ENCODE peak calls at places on chromosome 6, in ten cellular contexts. H is A549; U is NCI-H2171; A is NCI-H1105; J is T-helper 22 cell; S is activated naive CD4-positive, alpha-beta T cell treated with anti-CD3 and anti-CD28 coated beads for 36 hours; F is NCI-H774; G is NCI-H1092; W is putamen; L is Peyer's patch. P is an unnamed sample.

GRCh38 chr6:156686429-156686939 is 90.7 kb upstream of the ARID1B start:
- DNase-seq in U (peak; percentile 86), L (peak; percentile 68), J (no peak), F (peak; percentile 71), G (peak; percentile 76), W (no peak), A (peak; percentile 89), H (peak; percentile 50), S (peak; percentile 59), P (peak; percentile 22)

GRCh38 chr6:109373762-109374161 is 8.5 kb downstream of the CD164 start:
- DNase-seq in G (no peak), L (no peak), A (no peak), U (no peak), F (no peak), W (no peak), J (no peak), S (peak; percentile 74), H (no peak), P (no peak)

GRCh38 chr6:52020961-52021570 is 66.3 kb downstream of the PKHD1 start:
- DNase-seq in A (peak; percentile 18), J (no peak), L (no peak), H (peak; percentile 1), W (peak; percentile 7), U (peak; percentile 1), S (no peak), G (peak; percentile 10), F (peak; percentile 16), P (no peak)

GRCh38 chr6:46796842-46797241 is 3.7 kb downstream of the MEP1A start:
- DNase-seq in U (no peak), L (no peak), G (no peak), A (no peak), W (no peak), H (no peak), J (no peak), F (no peak), S (no peak), P (no peak)

GRCh38 chr6:10995114-10995707 is 48.9 kb downstream of the ELOVL2 start:
- DNase-seq in F (no peak), L (no peak), S (no peak), A (no peak), H (no peak), G (no peak), U (no peak), W (no peak), J (no peak), P (no peak)

GRCh38 chr6:13573669-13574110 is 711 bp upstream of the SIRT5 start:
- DNase-seq in A (no peak), U (no peak), G (no peak), H (peak; percentile 25), S (peak; percentile 15), L (peak; percentile 62), F (no peak), J (no peak), W (peak; percentile 41), P (no peak)

GRCh38 chr6:95230071-95230740 is 347.1 kb upstream of the MANEA start:
- DNase-seq in W (no peak), A (peak; percentile 6), J (no peak), U (no peak), F (no peak), H (no peak), G (no peak), S (no peak), L (no peak), P (no peak)

GRCh38 chr6:170227521-170227983 is 63.3 kb downstream of the DLL1 start:
- DNase-seq in S (no peak), U (no peak), W (no peak), G (no peak), J (no peak), A (no peak), H (no peak), F (no peak), L (no peak), P (no peak)

GRCh38 chr6:3850451-3851203 is 1.5 kb downstream of the FAM50B start:
- DNase-seq in F (no peak), L (no peak), S (peak; percentile 41), W (no peak), J (peak; percentile 8), A (no peak), U (no peak), H (no peak), G (no peak), P (no peak)

GRCh38 chr6:75296811-75297779 is 12.5 kb upstream of the TMEM30A start:
- DNase-seq in S (no peak), U (peak; percentile 55), F (peak; percentile 61), G (peak; percentile 27), L (no peak), A (peak; percentile 50), J (no peak), W (peak; percentile 67), H (no peak), P (no peak)

GRCh38 chr6:2791124-2792050 is 26.2 kb downstream of the WRNIP1 start:
- DNase-seq in W (no peak), L (peak; percentile 86), A (no peak), U (peak; percentile 41), F (peak; percentile 10), S (peak; percentile 87), J (no peak), H (peak; percentile 74), G (no peak), P (peak; percentile 16)

GRCh38 chr6:30781697-30782424 is 37.5 kb upstream of the IER3 start:
- DNase-seq in G (peak; percentile 78), S (peak; percentile 56), A (peak; percentile 92), W (peak; percentile 89), H (peak; percentile 58), F (peak; percentile 82), L (peak; percentile 94), U (peak; percentile 87), J (no peak), P (no peak)

GRCh38 chr6:33742837-33743236 is 3.9 kb downstream of the IP6K3 start:
- DNase-seq in F (no peak), G (peak; percentile 27), S (no peak), L (no peak), U (no peak), H (no peak), W (no peak), A (no peak), J (no peak), P (no peak)

GRCh38 chr6:22636450-22636849 is 67.1 kb downstream of the HDGFL1 start:
- DNase-seq in A (no peak), F (no peak), S (no peak), J (no peak), G (no peak), W (no peak), L (no peak), U (no peak), H (no peak), P (no peak)

GRCh38 chr6:136822051-136822378 is 377 bp upstream of the PEX7 start:
- DNase-seq in A (no peak), U (no peak), H (peak; percentile 3), G (no peak), W (no peak), J (no peak), L (no peak), S (peak; percentile 32), F (no peak), P (no peak)

GRCh38 chr6:56807335-56807991 is 147.4 kb upstream of the BEND6 start:
- DNase-seq in H (no peak), G (no peak), W (no peak), A (no peak), U (no peak), F (no peak), L (no peak), J (no peak), S (no peak), P (no peak)

GRCh38 chr6:39076086-39076992 is 27.8 kb downstream of the GLP1R start:
- DNase-seq in A (no peak), S (no peak), H (no peak), U (no peak), G (no peak), J (no peak), W (no peak), F (no peak), L (peak; percentile 36), P (no peak)

GRCh38 chr6:67287566-67287965 is 1347.5 kb upstream of the ADGRB3 start:
- DNase-seq in W (no peak), F (no peak), S (no peak), J (no peak), A (no peak), G (no peak), L (no peak), H (no peak), U (no peak), P (no peak)

GRCh38 chr6:42702200-42702599 is 20.2 kb downstream of the PRPH2 start:
- DNase-seq in L (no peak), S (no peak), W (no peak), U (no peak), J (no peak), H (no peak), F (no peak), A (no peak), G (no peak), P (no peak)

GRCh38 chr6:2909718-2910117 is 6.6 kb upstream of the SERPINB9 start:
- DNase-seq in F (no peak), L (no peak), S (peak; percentile 55), J (no peak), U (no peak), G (no peak), A (no peak), W (no peak), H (no peak), P (no peak)

GRCh38 chr6:109117346-109118035 is 22.2 kb downstream of the CEP57L1 start:
- DNase-seq in J (no peak), W (no peak), H (no peak), U (no peak), A (no peak), G (no peak), S (no peak), L (no peak), F (no peak), P (no peak)

GRCh38 chr6:7543761-7544424 is 2.4 kb downstream of the DSP start:
- DNase-seq in F (no peak), G (no peak), J (no peak), S (no peak), U (no peak), L (no peak), A (no peak), W (no peak), H (no peak), P (no peak)

GRCh38 chr6:43009124-43009523 is 4.6 kb downstream of the MEA1 start:
- DNase-seq in H (no peak), W (no peak), S (peak; percentile 58), A (no peak), J (no peak), F (no peak), L (no peak), U (peak; percentile 20), G (peak; percentile 10), P (no peak)

GRCh38 chr6:63635165-63635562 is 438 bp upstream of the PHF3 start:
- DNase-seq in A (no peak), L (no peak), W (no peak), S (peak; percentile 8), H (no peak), G (no peak), F (no peak), U (no peak), J (no peak), P (no peak)

GRCh38 chr6:26026833-26027490 is 60.3 kb upstream of the HFE start:
- DNase-seq in G (peak; percentile 89), A (peak; percentile 98), J (peak; percentile 73), L (peak; percentile 97), H (peak; percentile 41), F (peak; percentile 96), W (peak; percentile 83), S (peak; percentile 95), U (peak; percentile 93), P (peak; percentile 70)

GRCh38 chr6:138979813-138980668 is 8.0 kb downstream of the REPS1 start:
- DNase-seq in U (no peak), W (no peak), F (no peak), A (no peak), S (no peak), G (no peak), H (no peak), J (no peak), L (no peak), P (no peak)

GRCh38 chr6:35754452-35755321 is 17.9 kb downstream of the ARMC12 start:
- DNase-seq in W (no peak), U (peak; percentile 54), A (no peak), J (no peak), H (no peak), L (no peak), F (no peak), S (no peak), G (no peak), P (no peak)

GRCh38 chr6:169887529-169888140 is 136.2 kb downstream of the ERMARD start:
- DNase-seq in L (no peak), H (no peak), G (no peak), J (no peak), A (no peak), U (no peak), F (no peak), W (no peak), S (no peak), P (no peak)

P was measured in T-helper 9 cell.